ENCODE peak calls at places on chromosome 15, in eight cellular contexts. S is HCT116, H is sigmoid colon, C is suprapubic skin, Q is endothelial cell of umbilical vein, Z is spleen, I is vagina, O is GM12892. N is an unnamed sample.

GRCh38 chr15:48680841-48681240 is 35.3 kb upstream of the FBN1 start:
- DNase-seq in H (no peak), C (no peak), I (no peak), S (no peak), Z (no peak), O (no peak), Q (no peak), N (no peak)

GRCh38 chr15:96578393-96578792 is 247.9 kb downstream of the NR2F2 start:
- DNase-seq in H (no peak), Q (no peak), Z (no peak), C (no peak), I (no peak), S (no peak), O (no peak), N (no peak)

GRCh38 chr15:41125950-41126642 is 10.0 kb upstream of the INO80 start:
- DNase-seq in S (peak; percentile 7), I (no peak), C (no peak), Z (no peak), O (no peak), Q (no peak), H (no peak), N (no peak)

GRCh38 chr15:22979069-22979698 is 984 bp downstream of the CYFIP1 start:
- DNase-seq in Q (peak; percentile 59), C (peak; percentile 72), H (peak; percentile 72), S (no peak), O (peak; percentile 42), I (no peak), Z (peak; percentile 86), N (peak; percentile 60)

GRCh38 chr15:45184562-45185041 is 3.2 kb downstream of the SHF start:
- DNase-seq in Z (peak; percentile 72), I (no peak), Q (no peak), O (no peak), H (no peak), S (no peak), C (no peak), N (no peak)

GRCh38 chr15:41648097-41648496 is 12.1 kb upstream of the MGA start:
- DNase-seq in I (no peak), Q (no peak), Z (no peak), S (no peak), O (no peak), C (no peak), H (no peak), N (no peak)

GRCh38 chr15:41486286-41486685 is 7.4 kb upstream of the ITPKA start:
- DNase-seq in I (no peak), Z (peak; percentile 64), O (no peak), Q (no peak), C (no peak), S (no peak), H (no peak), N (no peak)

GRCh38 chr15:56307180-56307579 is 58.0 kb upstream of the TEX9 start:
- DNase-seq in Q (no peak), I (no peak), Z (no peak), C (no peak), O (no peak), S (no peak), H (no peak), N (no peak)

DNA sequence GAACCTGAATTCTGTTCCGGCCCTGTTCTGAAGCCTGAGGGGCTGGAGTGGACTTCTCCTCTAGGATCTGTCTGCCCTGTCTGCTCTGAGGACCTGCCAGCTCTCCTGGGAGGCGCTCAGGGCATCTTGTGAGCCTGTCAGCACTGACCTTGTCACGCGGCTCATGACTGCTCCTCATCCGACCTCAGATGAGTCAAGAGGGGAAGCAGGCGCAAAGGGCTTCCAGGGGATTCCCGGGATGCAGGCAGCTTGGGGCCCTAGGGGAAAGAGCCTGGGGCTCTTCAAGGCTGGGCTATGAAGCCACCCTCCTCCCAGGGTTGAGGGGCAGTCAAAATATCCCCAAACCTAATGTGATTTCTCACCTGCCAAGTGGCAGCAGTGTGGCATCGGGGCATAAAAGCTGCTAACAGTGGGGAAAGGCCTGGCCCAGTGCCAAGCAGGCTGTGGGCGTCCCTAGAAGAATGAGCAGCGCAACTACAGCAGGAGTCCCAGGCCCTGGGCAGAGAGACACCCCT is 27.6 kb upstream of the ANKDD1A start:
- DNase-seq in O (peak; percentile 56), C (peak; percentile 89), Q (peak; percentile 89), S (no peak), H (peak; percentile 82), I (peak; percentile 90), Z (peak; percentile 90), N (no peak)
- TF ChIP-seq POLR2A in O (peak; percentile 70), C (no peak), Q (no peak), S (no peak), H (no peak), I (no peak), Z (no peak), N (no peak)

GRCh38 chr15:99118258-99118632 is 13.4 kb downstream of the SYNM start:
- DNase-seq in Z (no peak), H (no peak), C (peak; percentile 20), O (no peak), Q (no peak), S (no peak), I (no peak), N (no peak)
- TF ChIP-seq POLR2AphosphoS5 in Z (no peak), H (no peak), C (no peak), O (no peak), Q (no peak), S (no peak), I (no peak), N (no peak)

GRCh38 chr15:63595066-63595465 is 2.1 kb upstream of the FBXL22 start:
- DNase-seq in S (no peak), I (no peak), O (no peak), C (no peak), Z (no peak), Q (no peak), H (peak; percentile 70), N (no peak)
- TF ChIP-seq POLR2A in S (no peak), I (no peak), O (no peak), C (no peak), Z (no peak), Q (no peak), H (no peak), N (no peak)

GRCh38 chr15:82045892-82046667 is at the start of gene MEX3B:
- DNase-seq in Q (peak; percentile 98), C (peak; percentile 96), Z (peak; percentile 94), H (peak; percentile 99), O (peak; percentile 82), I (peak; percentile 96), S (peak; percentile 86), N (peak; percentile 82)
- TF ChIP-seq POLR2AphosphoS5 in Q (peak; percentile 62), C (no peak), Z (peak; percentile 66), H (peak; percentile 68), O (no peak), I (no peak), S (no peak), N (no peak)

GRCh38 chr15:89128320-89129122 is 40.3 kb downstream of the ABHD2 start:
- DNase-seq in C (no peak), H (no peak), S (no peak), Q (no peak), O (no peak), I (peak; percentile 80), Z (no peak), N (no peak)
- TF ChIP-seq POLR2A in C (no peak), H (no peak), S (no peak), Q (no peak), O (no peak), I (no peak), Z (no peak), N (no peak)

GRCh38 chr15:35885870-35886269 is 339.9 kb upstream of the DPH6 start:
- DNase-seq in Z (no peak), O (no peak), H (no peak), I (no peak), C (no peak), S (no peak), Q (no peak), N (no peak)

GRCh38 chr15:35888815-35889214 is 342.9 kb upstream of the DPH6 start:
- DNase-seq in S (no peak), C (no peak), I (no peak), O (no peak), H (no peak), Q (no peak), Z (no peak), N (no peak)

GRCh38 chr15:35880896-35881295 is 334.9 kb upstream of the DPH6 start:
- DNase-seq in Z (no peak), Q (no peak), C (no peak), I (no peak), S (no peak), H (no peak), O (no peak), N (no peak)

GRCh38 chr15:35886765-35887164 is 340.8 kb upstream of the DPH6 start:
- DNase-seq in Z (no peak), I (no peak), S (no peak), Q (peak; percentile 63), H (no peak), C (no peak), O (no peak), N (no peak)
- TF ChIP-seq POLR2AphosphoS5 in Z (no peak), I (no peak), S (no peak), Q (no peak), H (no peak), C (no peak), O (no peak), N (no peak)

GRCh38 chr15:31228980-31229826 is 97.4 kb upstream of the KLF13 start:
- DNase-seq in Z (peak; percentile 87), C (no peak), I (no peak), H (no peak), S (no peak), Q (no peak), O (peak; percentile 64), N (peak; percentile 55)
- TF ChIP-seq POLR2A in Z (no peak), C (no peak), I (no peak), H (peak; percentile 53), S (no peak), Q (no peak), O (peak; percentile 81), N (peak; percentile 69)

GRCh38 chr15:76898102-76898501 is 7.0 kb downstream of the SCAPER start:
- DNase-seq in S (no peak), C (no peak), O (no peak), Z (no peak), H (no peak), Q (no peak), I (no peak), N (no peak)

GRCh38 chr15:76894174-76894573 is 11.0 kb downstream of the SCAPER start:
- DNase-seq in S (no peak), H (no peak), Q (no peak), C (no peak), I (no peak), Z (no peak), O (no peak), N (no peak)
- TF ChIP-seq POLR2AphosphoS5 in S (no peak), H (no peak), Q (no peak), C (no peak), I (no peak), Z (no peak), O (no peak), N (no peak)

DNA sequence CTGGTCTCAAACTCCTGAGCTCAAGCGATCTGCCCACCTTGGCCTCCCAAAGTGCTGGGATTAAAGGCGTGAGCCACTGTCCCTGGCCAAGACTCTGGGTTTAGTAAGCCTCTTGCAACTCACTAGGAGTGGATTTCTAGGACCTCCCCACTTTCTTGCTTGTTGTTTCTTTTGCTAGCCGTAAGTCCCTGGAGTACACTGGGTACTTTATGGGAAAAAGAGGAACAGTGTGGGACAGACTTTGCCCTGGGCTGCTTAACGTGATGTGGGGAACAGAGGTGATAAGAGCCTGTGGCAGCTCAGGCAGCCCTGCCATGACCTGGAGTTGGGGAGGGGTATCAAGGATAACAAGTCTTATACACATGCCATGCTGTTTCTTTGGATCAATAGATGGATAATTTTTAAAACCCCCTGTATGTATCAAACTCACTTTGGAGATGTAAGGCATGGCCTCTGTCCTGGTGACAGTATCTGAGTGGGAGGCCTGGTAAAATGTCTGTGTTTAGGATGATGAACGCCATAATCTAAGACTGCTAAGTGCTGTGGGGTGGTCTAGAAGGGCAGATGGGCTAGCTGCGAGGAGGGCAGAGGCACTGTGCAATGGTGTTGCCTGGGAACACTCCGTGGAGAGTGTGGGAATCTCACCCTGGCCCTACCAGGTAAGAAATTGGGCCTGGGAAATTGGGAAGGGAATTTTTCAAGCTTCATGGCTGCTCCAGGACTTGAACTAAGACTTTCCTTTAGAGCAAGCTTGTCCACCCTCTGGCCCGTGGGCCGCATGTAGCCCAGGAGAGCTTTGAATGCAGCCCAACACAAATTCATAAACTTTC is 54.8 kb downstream of the SMAD3 start:
- DNase-seq in O (no peak), H (no peak), Q (peak; percentile 48), S (no peak), C (no peak), I (no peak), Z (no peak), N (no peak)
- TF ChIP-seq POLR2A in O (no peak), H (no peak), Q (no peak), S (no peak), C (no peak), I (no peak), Z (no peak), N (no peak)

N was measured in GM12891.